ENCODE peak calls at places on chromosome 7, in six cellular contexts. K, I, Z, B, S and Y are unnamed samples.

GRCh38 chr7:103307487-103308231 is 10.4 kb downstream of the PMPCB start:
- DNase-seq in S (peak; percentile 32), I (no peak), Z (no peak), B (no peak), K (no peak), Y (no peak)

GRCh38 chr7:47371733-47372368 is 210.1 kb downstream of the TNS3 start:
- DNase-seq in Z (no peak), K (no peak), S (peak; percentile 65), B (no peak), I (no peak), Y (no peak)

GRCh38 chr7:123528265-123528664 is 6.1 kb downstream of the IQUB start:
- DNase-seq in I (no peak), S (no peak), B (no peak), Z (no peak), K (no peak), Y (no peak)

GRCh38 chr7:35520810-35521059 is 174.2 kb downstream of the HERPUD2 start:
- DNase-seq in Z (no peak), K (no peak), I (no peak), S (no peak), B (no peak), Y (no peak)

GRCh38 chr7:20270371-20270770 is 53.2 kb upstream of the MACC1 start:
- DNase-seq in S (no peak), I (no peak), B (no peak), Z (no peak), K (no peak), Y (no peak)

GRCh38 chr7:105268511-105269392 is 120.0 kb downstream of the SRPK2 start:
- DNase-seq in I (no peak), K (no peak), S (peak; percentile 59), B (peak; percentile 44), Z (no peak), Y (no peak)

GRCh38 chr7:44259547-44260457 is 59.0 kb downstream of the YKT6 start:
- DNase-seq in Z (no peak), B (no peak), K (no peak), I (no peak), S (peak; percentile 89), Y (no peak)

GRCh38 chr7:155947051-155947450 is 134.8 kb upstream of the SHH start:
- DNase-seq in S (peak; percentile 21), B (no peak), K (no peak), Z (no peak), I (no peak), Y (no peak)

GRCh38 chr7:1192171-1192676 is 32.2 kb upstream of the ZFAND2A start:
- DNase-seq in I (no peak), S (peak; percentile 92), B (peak; percentile 96), Z (no peak), K (no peak), Y (no peak)

GRCh38 chr7:78499966-78500365 is 701.4 kb downstream of the PHTF2 start:
- DNase-seq in S (no peak), Z (no peak), K (no peak), B (no peak), I (no peak), Y (no peak)

GRCh38 chr7:129855234-129855673 is 97.5 kb downstream of the UBE2H start:
- DNase-seq in K (no peak), I (no peak), Z (no peak), S (no peak), B (no peak), Y (no peak)

GRCh38 chr7:108627476-108628051 is 57.9 kb downstream of the DNAJB9 start:
- DNase-seq in K (no peak), Z (no peak), S (no peak), B (no peak), I (no peak), Y (no peak)